ENCODE peak calls at places on chromosomes 4 and X, in four cellular contexts. One of them, this sample, is unnamed.

GRCh38 chrX:81202413-81202794 is 502 bp downstream of the SH3BGRL start:
- DNase-seq in H9: no peak
- DNase-seq in endodermal cell: peak; percentile 35
- DNase-seq in mammary epithelial cell: peak; percentile 28
- DNase-seq in this sample: no peak

GRCh38 chr4:118910221-118910620 is 21.6 kb downstream of the SYNPO2 start:
- DNase-seq in H9: no peak
- DNase-seq in endodermal cell: no peak
- DNase-seq in mammary epithelial cell: peak; percentile 16
- DNase-seq in this sample: no peak

GRCh38 chrX:135639066-135639815 is 74.2 kb upstream of the CT45A1 start:
- DNase-seq in H9: no peak
- DNase-seq in endodermal cell: no peak
- DNase-seq in mammary epithelial cell: no peak
- DNase-seq in this sample: no peak

GRCh38 chr4:53605783-53606182 is 14.5 kb upstream of the LNX1 start:
- DNase-seq in H9: no peak
- DNase-seq in endodermal cell: no peak
- DNase-seq in mammary epithelial cell: no peak
- DNase-seq in this sample: no peak

GRCh38 chr4:139599594-139600374 is 43.8 kb upstream of the SETD7 start:
- DNase-seq in H9: no peak
- DNase-seq in endodermal cell: no peak
- DNase-seq in mammary epithelial cell: peak; percentile 61
- DNase-seq in this sample: no peak

GRCh38 chr4:123017636-123018390 is 95.4 kb upstream of the NUDT6 start:
- DNase-seq in H9: no peak
- DNase-seq in endodermal cell: no peak
- DNase-seq in mammary epithelial cell: peak; percentile 11
- DNase-seq in this sample: no peak

GRCh38 chr4:13527983-13528822 is 16.1 kb downstream of the NKX3-2 start:
- DNase-seq in H9: no peak
- DNase-seq in endodermal cell: no peak
- DNase-seq in mammary epithelial cell: peak; percentile 49
- DNase-seq in this sample: no peak

GRCh38 chr4:41653523-41653922 is 95.0 kb downstream of the PHOX2B start:
- DNase-seq in H9: no peak
- DNase-seq in endodermal cell: no peak
- DNase-seq in mammary epithelial cell: no peak
- DNase-seq in this sample: no peak

GRCh38 chr4:122045533-122045932 is 93.7 kb upstream of the TRPC3 start:
- DNase-seq in H9: no peak
- DNase-seq in endodermal cell: no peak
- DNase-seq in mammary epithelial cell: peak; percentile 88
- DNase-seq in this sample: no peak

GRCh38 chrX:154008521-154008920 is 11.2 kb downstream of the IRAK1 start:
- DNase-seq in H9: no peak
- DNase-seq in endodermal cell: no peak
- DNase-seq in mammary epithelial cell: no peak
- DNase-seq in this sample: no peak
- H3K27ac ChIP-seq in H9: no peak overlapping the region
- H3K27ac ChIP-seq in endodermal cell: no peak overlapping the region
- H3K27ac ChIP-seq in mammary epithelial cell: no peak overlapping the region
- H3K27ac ChIP-seq in this sample: no peak overlapping the region

GRCh38 chrX:69504626-69505612 is 793 bp downstream of the NALF2 start:
- DNase-seq in H9: no peak
- DNase-seq in endodermal cell: peak; percentile 56
- DNase-seq in mammary epithelial cell: no peak
- DNase-seq in this sample: no peak
- H3K9ac ChIP-seq in H9: no peak overlapping the region
- H3K9ac ChIP-seq in endodermal cell: peak overlapping the region; percentile 6
- H3K9ac ChIP-seq in mammary epithelial cell: no peak overlapping the region
- H3K9ac ChIP-seq in this sample: no peak overlapping the region

GRCh38 chrX:97844943-97845342 is 961.2 kb downstream of the RPA4 start:
- DNase-seq in H9: no peak
- DNase-seq in endodermal cell: no peak
- DNase-seq in mammary epithelial cell: no peak
- DNase-seq in this sample: peak; percentile 56

GRCh38 chrX:97844161-97844560 is 960.5 kb downstream of the RPA4 start:
- DNase-seq in H9: no peak
- DNase-seq in endodermal cell: no peak
- DNase-seq in mammary epithelial cell: no peak
- DNase-seq in this sample: peak; percentile 26

GRCh38 chrX:97841544-97842179 is 958.0 kb downstream of the RPA4 start:
- DNase-seq in H9: no peak
- DNase-seq in endodermal cell: no peak
- DNase-seq in mammary epithelial cell: no peak
- DNase-seq in this sample: peak; percentile 62

GRCh38 chrX:97842468-97843199 is 958.9 kb downstream of the RPA4 start:
- DNase-seq in H9: no peak
- DNase-seq in endodermal cell: no peak
- DNase-seq in mammary epithelial cell: no peak
- DNase-seq in this sample: peak; percentile 61

DNA sequence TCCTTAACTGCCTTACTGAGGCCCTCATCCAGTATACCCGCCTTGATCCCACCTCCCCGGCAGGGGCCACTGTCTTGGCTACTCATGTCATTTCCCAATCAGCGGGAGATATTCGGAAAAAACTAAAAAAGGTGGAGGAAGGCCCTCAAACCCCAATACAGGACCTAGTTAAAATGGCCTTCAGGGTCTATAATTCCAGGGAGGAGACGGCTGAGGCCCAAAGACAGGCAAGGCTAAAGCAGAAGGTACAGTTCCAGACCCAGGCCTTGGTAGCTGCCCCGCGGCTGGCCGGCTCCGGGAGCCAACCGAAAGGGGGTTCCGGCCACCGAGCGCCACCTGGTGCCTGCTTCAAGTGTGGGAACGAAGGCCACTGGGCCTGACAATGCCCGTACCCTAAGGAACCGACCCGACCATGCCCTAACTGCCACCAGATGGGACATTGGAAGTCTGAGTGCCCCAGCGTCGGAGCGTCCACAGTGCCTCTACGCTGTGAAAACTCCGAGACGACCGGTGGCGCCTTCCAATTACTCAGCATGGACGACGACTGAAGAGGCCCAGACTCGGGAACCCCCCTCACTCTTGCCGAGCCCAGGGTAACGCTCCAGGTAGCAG is 959.6 kb downstream of the RPA4 start:
- DNase-seq in H9: no peak
- DNase-seq in endodermal cell: no peak
- DNase-seq in mammary epithelial cell: no peak
- DNase-seq in this sample: peak; percentile 38
- H3K9me3 ChIP-seq in H9: peaks cover 4% of the 10 kb centered on the region
- H3K9me3 ChIP-seq in endodermal cell: no peaks in the 10 kb centered on the region
- H3K9me3 ChIP-seq in mammary epithelial cell: peaks cover 38% of the 10 kb centered on the region
- H3K9me3 ChIP-seq in this sample: no peaks in the 10 kb centered on the region

GRCh38 chr4:1765409-1766335 is 27.4 kb upstream of the FGFR3 start:
- DNase-seq in H9: no peak
- DNase-seq in endodermal cell: peak; percentile 76
- DNase-seq in mammary epithelial cell: no peak
- DNase-seq in this sample: no peak

GRCh38 chr4:1767770-1768366 is 25.2 kb upstream of the FGFR3 start:
- DNase-seq in H9: peak; percentile 86
- DNase-seq in endodermal cell: peak; percentile 94
- DNase-seq in mammary epithelial cell: no peak
- DNase-seq in this sample: no peak

GRCh38 chr4:1767058-1767769 is 25.9 kb upstream of the FGFR3 start:
- DNase-seq in H9: peak; percentile 69
- DNase-seq in endodermal cell: peak; percentile 93
- DNase-seq in mammary epithelial cell: no peak
- DNase-seq in this sample: no peak

GRCh38 chr4:1764670-1765069 is 28.4 kb upstream of the FGFR3 start:
- DNase-seq in H9: no peak
- DNase-seq in endodermal cell: no peak
- DNase-seq in mammary epithelial cell: no peak
- DNase-seq in this sample: no peak

DNA sequence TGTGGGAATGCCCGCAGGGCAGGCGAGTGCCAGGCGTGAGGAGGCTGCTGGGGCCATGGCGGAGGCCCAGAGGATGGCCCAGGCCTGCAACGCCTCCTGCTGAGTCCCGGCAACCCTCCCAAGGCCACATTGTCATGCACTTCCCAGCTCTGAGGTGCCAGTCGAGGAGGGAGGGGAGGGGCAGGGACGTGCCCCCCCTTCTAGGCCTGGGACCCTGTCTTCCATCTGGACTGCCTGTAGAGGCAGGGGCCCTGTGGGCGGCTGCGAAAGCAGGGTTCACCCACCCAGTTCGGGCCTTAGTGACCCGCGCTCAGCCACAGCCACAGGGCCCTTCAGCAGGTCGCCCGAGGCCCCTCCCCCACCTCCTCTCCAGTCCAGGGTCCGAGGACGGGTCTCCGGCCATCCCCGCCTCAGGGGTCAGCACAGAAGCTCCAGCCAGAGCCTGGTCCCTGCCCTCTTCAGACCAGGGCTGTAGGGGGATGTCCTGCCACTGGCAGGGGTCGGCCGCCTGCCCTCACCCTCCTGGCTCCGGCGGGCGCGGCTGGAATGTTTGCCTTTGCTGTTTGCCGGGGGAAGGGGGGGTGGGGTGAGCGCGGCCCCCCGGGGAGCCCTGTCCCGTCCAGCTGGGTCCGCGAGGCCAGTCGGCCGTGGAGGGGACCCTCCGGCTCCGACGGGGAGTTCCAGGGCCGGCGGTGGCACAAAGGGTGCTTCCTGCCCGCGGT is 26.6 kb upstream of the FGFR3 start:
- DNase-seq in H9: peak; percentile 70
- DNase-seq in endodermal cell: peak; percentile 88
- DNase-seq in mammary epithelial cell: no peak
- DNase-seq in this sample: no peak
- H3K27ac ChIP-seq in H9: no peak overlapping the region
- H3K27ac ChIP-seq in endodermal cell: peak overlapping the region; percentile 12
- H3K27ac ChIP-seq in mammary epithelial cell: no peak overlapping the region
- H3K27ac ChIP-seq in this sample: peak overlapping the region; percentile 47

GRCh38 chr4:156999175-156999517 is 27.5 kb upstream of the PDGFC start:
- DNase-seq in H9: peak; percentile 55
- DNase-seq in endodermal cell: peak; percentile 62
- DNase-seq in mammary epithelial cell: peak; percentile 94
- DNase-seq in this sample: no peak

GRCh38 chr4:156992943-156993342 is 21.3 kb upstream of the PDGFC start:
- DNase-seq in H9: no peak
- DNase-seq in endodermal cell: no peak
- DNase-seq in mammary epithelial cell: peak; percentile 70
- DNase-seq in this sample: no peak

GRCh38 chr4:157004279-157005161 is 32.9 kb upstream of the PDGFC start:
- DNase-seq in H9: no peak
- DNase-seq in endodermal cell: no peak
- DNase-seq in mammary epithelial cell: no peak
- DNase-seq in this sample: no peak

DNA sequence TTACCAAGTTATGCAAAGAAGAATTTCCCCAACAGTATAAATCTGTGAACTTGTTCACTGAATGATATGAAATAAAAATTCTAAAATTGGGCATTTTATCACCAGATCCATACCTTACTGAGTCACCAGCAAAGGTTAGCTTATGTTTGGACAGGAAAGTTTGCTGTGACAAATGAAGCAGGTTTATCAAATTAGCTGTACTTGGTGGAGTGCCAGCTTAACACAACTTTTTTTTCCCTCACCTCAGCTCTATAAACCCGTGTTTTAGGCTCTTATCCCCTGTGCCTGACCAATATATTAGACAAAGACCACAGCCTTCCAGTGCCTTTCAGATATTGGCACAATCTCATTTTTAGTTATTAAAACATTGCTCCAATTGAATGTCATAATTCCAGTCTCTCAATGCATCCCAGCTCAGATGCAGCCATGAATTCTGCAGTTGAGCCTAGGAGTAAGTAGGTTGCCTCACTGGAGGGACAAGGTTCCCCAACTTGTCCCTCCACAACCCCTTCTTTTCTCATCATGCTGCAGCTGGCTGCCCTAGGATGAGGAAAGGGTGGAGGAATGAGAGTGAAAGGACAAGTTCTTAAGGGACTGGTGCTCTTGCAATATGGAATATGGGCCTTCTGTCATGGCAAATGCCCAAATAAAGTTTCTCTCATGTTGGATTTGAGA is 27.0 kb upstream of the PDGFC start:
- DNase-seq in H9: peak; percentile 29
- DNase-seq in endodermal cell: no peak
- DNase-seq in mammary epithelial cell: peak; percentile 14
- DNase-seq in this sample: no peak
- H3K9ac ChIP-seq in H9: no peak overlapping the region
- H3K9ac ChIP-seq in endodermal cell: no peak overlapping the region
- H3K9ac ChIP-seq in mammary epithelial cell: no peak overlapping the region
- H3K9ac ChIP-seq in this sample: no peak overlapping the region

This sample was measured in kidney.